ENCODE peak calls at places on chromosomes 12 and 14, in eight cellular contexts. U, F, X, H, J, S, V and E are unnamed samples. For H3K9me2, the result is how much of the 10 kb centered on the place peaks cover.

GRCh38 chr14:80215756-80216581 is 4.7 kb upstream of the DIO2 start:
- DNase-seq in U (no peak), F (no peak), X (no peak), H (peak), J (no peak), S (no peak), V (peak), E (peak)

GRCh38 chr12:121748571-121749265 is 36.2 kb downstream of the TMEM120B start:
- DNase-seq in U (peak), F (no peak), X (peak), H (peak), J (no peak), S (no peak), V (peak), E (peak)

GRCh38 chr14:91311284-91311662 is 66.8 kb upstream of the GPR68 start:
- DNase-seq in U (peak), F (no peak), X (no peak), H (no peak), J (peak), S (no peak), V (no peak), E (no peak)

GRCh38 chr12:50211392-50212070 is 44.4 kb upstream of the CERS5 start:
- DNase-seq in U (no peak), F (no peak), X (no peak), H (no peak), J (peak), S (no peak), V (no peak), E (peak)

GRCh38 chr14:24339284-24340151 is at the start of gene RIPK3:
- DNase-seq in U (peak), F (peak), X (no peak), H (peak), J (peak), S (no peak), V (peak), E (peak)

GRCh38 chr12:119365451-119365850 is 30.9 kb downstream of the CCDC60 start:
- DNase-seq in U (no peak), F (no peak), X (no peak), H (no peak), J (no peak), S (no peak), V (no peak), E (no peak)

GRCh38 chr12:91951571-91951970 is 194.1 kb downstream of the BTG1 start:
- DNase-seq in U (no peak), F (no peak), X (no peak), H (no peak), J (no peak), S (no peak), V (no peak), E (peak)

GRCh38 chr14:33646692-33647260 is 304.1 kb downstream of the EGLN3 start:
- DNase-seq in U (no peak), F (no peak), X (peak), H (no peak), J (no peak), S (no peak), V (no peak), E (peak)

GRCh38 chr12:26891704-26892103 is 46.1 kb downstream of the INTS13 start:
- DNase-seq in U (no peak), F (no peak), X (no peak), H (no peak), J (no peak), S (no peak), V (no peak), E (no peak)

GRCh38 chr14:36319899-36320209 is 583 bp downstream of the MBIP start:
- DNase-seq in U (no peak), F (no peak), X (no peak), H (no peak), J (no peak), S (no peak), V (no peak), E (no peak)

GRCh38 chr12:401235-402126 is at the start of gene CCDC77:
- DNase-seq in U (peak), F (peak), X (peak), H (peak), J (peak), S (peak), V (peak), E (peak)

GRCh38 chr12:52873832-52874572 is 25.2 kb upstream of the KRT78 start:
- DNase-seq in U (no peak), F (no peak), X (peak), H (peak), J (no peak), S (peak), V (peak), E (peak)

GRCh38 chr14:71358209-71358931 is 451.1 kb downstream of the PCNX1 start:
- DNase-seq in U (no peak), F (no peak), X (no peak), H (no peak), J (no peak), S (no peak), V (no peak), E (no peak)

GRCh38 chr12:52020539-52021336 is 14.0 kb downstream of the TAMALIN start:
- DNase-seq in U (peak), F (peak), X (no peak), H (peak), J (peak), S (no peak), V (peak), E (peak)

GRCh38 chr12:94603434-94604068 is 46.8 kb downstream of the TMCC3 start:
- DNase-seq in U (peak), F (peak), X (no peak), H (peak), J (peak), S (peak), V (no peak), E (peak)

GRCh38 chr14:22915886-22916521 is 2.9 kb downstream of the RBM23 start:
- DNase-seq in U (no peak), F (no peak), X (no peak), H (no peak), J (no peak), S (no peak), V (no peak), E (peak)

GRCh38 chr14:85527458-85527857 is 2.5 kb upstream of the FLRT2 start:
- DNase-seq in U (no peak), F (no peak), X (no peak), H (no peak), J (no peak), S (no peak), V (no peak), E (peak)

GRCh38 chr14:36224176-36224575 is 47.7 kb upstream of the PTCSC3 start:
- DNase-seq in U (no peak), F (no peak), X (no peak), H (no peak), J (no peak), S (no peak), V (no peak), E (no peak)

GRCh38 chr12:113436586-113436985 is 14.4 kb downstream of the SDSL start:
- DNase-seq in U (no peak), F (no peak), X (no peak), H (no peak), J (no peak), S (no peak), V (no peak), E (no peak)

GRCh38 chr14:79467837-79468236 is 743.5 kb downstream of the DIO2 start:
- DNase-seq in U (no peak), F (no peak), X (no peak), H (no peak), J (no peak), S (no peak), V (peak), E (no peak)

GRCh38 chr12:3752096-3752709 is 706 bp downstream of the CRACR2A start:
- DNase-seq in U (peak), F (peak), X (no peak), H (no peak), J (peak), S (peak), V (peak), E (peak)

GRCh38 chr12:98544741-98545140 is 29.4 kb downstream of the TMPO start:
- DNase-seq in U (no peak), F (no peak), X (no peak), H (no peak), J (no peak), S (no peak), V (no peak), E (peak)

GRCh38 chr14:95387826-95388445 is 68.2 kb upstream of the CLMN start:
- DNase-seq in U (no peak), F (no peak), X (no peak), H (no peak), J (no peak), S (no peak), V (no peak), E (no peak)

GRCh38 chr12:75944905-75945412 is 86.6 kb downstream of the PHLDA1 start:
- DNase-seq in U (no peak), F (no peak), X (no peak), H (no peak), J (no peak), S (no peak), V (no peak), E (no peak)

GRCh38 chr14:20568393-20568792 is 7.5 kb upstream of the RNASE9 start:
- DNase-seq in U (no peak), F (no peak), X (no peak), H (no peak), J (no peak), S (no peak), V (no peak), E (no peak)

GRCh38 chr14:90785474-90785873 is 30.8 kb downstream of the TTC7B start:
- DNase-seq in U (no peak), F (no peak), X (no peak), H (peak), J (no peak), S (peak), V (no peak), E (peak)

GRCh38 chr12:7017870-7018349 is 366 bp downstream of the LPCAT3 start:
- DNase-seq in U (peak), F (peak), X (no peak), H (no peak), J (no peak), S (no peak), V (no peak), E (no peak)

GRCh38 chr14:31291210-31291609 is 83.6 kb upstream of the HECTD1 start:
- DNase-seq in U (peak), F (no peak), X (peak), H (no peak), J (no peak), S (no peak), V (no peak), E (no peak)

GRCh38 chr14:50943261-50943942 is 881 bp downstream of the PYGL start:
- DNase-seq in U (no peak), F (no peak), X (peak), H (peak), J (no peak), S (peak), V (peak), E (peak)

GRCh38 chr14:102231476-102232347 is 73.3 kb downstream of the MOK start:
- DNase-seq in U (no peak), F (no peak), X (no peak), H (no peak), J (no peak), S (no peak), V (no peak), E (no peak)

GRCh38 chr12:52243264-52243773 is 10.3 kb downstream of the KRT7 start:
- DNase-seq in U (no peak), F (no peak), X (peak), H (no peak), J (no peak), S (no peak), V (no peak), E (peak)

GRCh38 chr14:23910081-23910875 is 43.3 kb upstream of the DHRS4 start:
- DNase-seq in U (peak), F (no peak), X (no peak), H (peak), J (peak), S (peak), V (peak), E (peak)

GRCh38 chr14:75282166-75282547 is 3.5 kb downstream of the FOS start:
- DNase-seq in U (no peak), F (no peak), X (peak), H (no peak), J (no peak), S (no peak), V (peak), E (peak)

GRCh38 chr12:62772556-62772955 is 162.4 kb downstream of the PPM1H start:
- DNase-seq in U (no peak), F (no peak), X (no peak), H (no peak), J (no peak), S (no peak), V (no peak), E (peak)

GRCh38 chr12:57632369-57632897 is 568 bp downstream of the B4GALNT1 start:
- DNase-seq in U (no peak), F (peak), X (no peak), H (peak), J (no peak), S (no peak), V (peak), E (peak)

GRCh38 chr14:32724864-32725550 is 213.7 kb upstream of the NPAS3 start:
- DNase-seq in U (no peak), F (no peak), X (no peak), H (peak), J (no peak), S (no peak), V (peak), E (peak)

GRCh38 chr12:56995930-56996496 is 10.3 kb downstream of the ZBTB39 start:
- DNase-seq in U (no peak), F (no peak), X (no peak), H (no peak), J (no peak), S (no peak), V (no peak), E (no peak)

GRCh38 chr14:60654303-60654925 is 5.1 kb upstream of the SIX1 start:
- DNase-seq in U (no peak), F (no peak), X (no peak), H (no peak), J (no peak), S (no peak), V (peak), E (peak)

GRCh38 chr14:60652674-60653387 is 3.6 kb upstream of the SIX1 start:
- DNase-seq in U (no peak), F (no peak), X (no peak), H (peak), J (no peak), S (no peak), V (no peak), E (no peak)

GRCh38 chr14:60653388-60653690 is 4.1 kb upstream of the SIX1 start:
- DNase-seq in U (no peak), F (no peak), X (no peak), H (peak), J (no peak), S (no peak), V (no peak), E (no peak)

GRCh38 chr14:60655114-60655897 is 6.0 kb upstream of the SIX1 start:
- DNase-seq in U (no peak), F (no peak), X (no peak), H (peak), J (no peak), S (no peak), V (peak), E (no peak)

DNA sequence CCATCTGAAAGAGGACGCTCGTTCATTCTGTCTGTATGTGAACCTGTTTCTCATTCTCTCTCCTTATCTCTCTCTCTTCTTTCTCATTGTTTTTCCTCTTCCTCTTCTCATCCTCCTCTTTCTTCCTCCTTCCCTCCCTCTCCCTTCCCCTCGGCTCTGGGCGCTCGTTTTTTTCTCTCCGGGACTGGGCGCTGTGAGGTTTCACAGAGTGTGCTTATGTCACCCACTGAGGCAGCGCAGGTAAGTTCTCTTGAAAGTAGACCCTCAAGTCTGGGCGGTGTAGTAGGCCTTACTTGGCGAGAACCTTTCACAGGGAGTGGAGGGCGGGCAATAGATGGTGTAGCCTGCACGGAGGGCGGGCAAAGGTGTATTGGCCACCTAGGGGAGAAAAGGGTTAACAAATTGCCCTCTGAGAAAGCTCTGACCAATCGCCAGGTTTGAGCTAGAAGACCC is 4.5 kb upstream of the SIX1 start:
- DNase-seq in U (no peak), F (no peak), X (no peak), H (peak), J (no peak), S (no peak), V (no peak), E (no peak)
- H3K9me2 ChIP-seq in U (under half), F (under half), X (under half), H (under half), J (under half), S (under half), V (under half), E (under half)

DNA sequence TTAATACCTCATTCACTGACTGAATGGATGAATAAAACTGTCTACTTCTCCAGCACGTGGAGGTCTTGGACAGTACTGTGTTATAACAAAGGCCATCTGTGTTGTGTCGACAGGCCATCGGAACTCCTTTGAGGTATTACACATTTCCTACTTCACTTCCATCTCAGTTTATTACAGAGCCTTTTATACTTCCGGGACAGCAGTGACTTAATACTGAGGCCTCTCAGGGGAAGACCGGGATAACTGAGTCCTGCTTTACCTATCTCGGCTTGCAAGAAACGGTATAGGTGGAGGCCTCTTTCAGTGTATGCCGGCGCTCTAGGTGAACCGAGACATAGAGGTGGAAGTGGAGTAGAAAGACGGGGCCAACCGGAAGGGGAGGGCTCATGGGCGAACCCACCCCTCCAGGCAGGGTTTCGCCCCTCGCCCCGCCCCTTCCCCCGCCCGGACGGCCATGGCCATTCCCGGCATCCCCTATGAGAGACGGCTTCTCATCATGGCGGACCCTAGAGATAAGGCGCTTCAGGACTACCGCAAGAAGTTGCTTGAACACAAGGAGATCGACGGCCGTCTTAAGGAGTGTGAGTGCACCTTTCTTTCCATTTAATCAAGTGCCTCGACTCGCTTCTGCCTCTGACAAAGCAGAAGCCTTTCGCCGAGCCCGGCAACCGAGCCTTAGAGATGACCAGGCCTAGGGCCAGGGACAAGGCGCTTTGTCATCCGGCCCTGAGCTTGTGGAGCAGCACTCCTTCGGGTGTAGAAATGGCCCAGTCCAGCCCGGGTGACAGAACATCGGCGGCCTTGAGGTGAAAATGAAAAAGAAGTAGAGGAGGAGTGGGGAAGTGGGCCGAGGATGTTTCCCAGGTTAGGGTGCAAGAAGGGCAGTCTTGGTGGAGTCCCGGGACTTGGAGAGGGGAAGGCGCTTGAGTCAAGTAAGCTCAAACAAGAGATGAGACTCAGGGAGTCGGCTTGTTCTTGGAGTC is at the start of gene PSMC6:
- DNase-seq in U (peak), F (peak), X (peak), H (peak), J (peak), S (peak), V (peak), E (peak)
- H3K9me2 ChIP-seq in U (under half), F (under half), X (under half), H (under half), J (under half), S (under half), V (under half), E (under half)

GRCh38 chr14:99791476-99792283 is 1.5 kb upstream of the EML1 start:
- DNase-seq in U (no peak), F (no peak), X (no peak), H (no peak), J (no peak), S (no peak), V (no peak), E (no peak)
- H3K9me2 ChIP-seq in U (under half), F (under half), X (under half), H (under half), J (under half), S (under half), V (under half), E (under half)

GRCh38 chr12:109996483-109996853 is 300 bp upstream of the GIT2 start:
- DNase-seq in U (no peak), F (no peak), X (no peak), H (no peak), J (no peak), S (no peak), V (no peak), E (no peak)
- H3K9me2 ChIP-seq in U (under half), F (under half), X (under half), H (under half), J (under half), S (under half), V (under half), E (under half)

GRCh38 chr12:54036620-54037359 is 3.9 kb downstream of the HOXC5 start:
- DNase-seq in U (no peak), F (no peak), X (no peak), H (peak), J (peak), S (no peak), V (no peak), E (peak)

GRCh38 chr12:54033980-54034783 is 1.3 kb downstream of the HOXC5 start:
- DNase-seq in U (no peak), F (no peak), X (no peak), H (peak), J (no peak), S (no peak), V (no peak), E (peak)

GRCh38 chr12:54034784-54035310 is 2.0 kb downstream of the HOXC5 start:
- DNase-seq in U (no peak), F (no peak), X (no peak), H (peak), J (no peak), S (no peak), V (no peak), E (peak)

GRCh38 chr12:54037360-54038259 is 4.8 kb downstream of the HOXC5 start:
- DNase-seq in U (no peak), F (no peak), X (no peak), H (peak), J (no peak), S (no peak), V (no peak), E (no peak)

GRCh38 chr12:54035561-54036377 is 2.9 kb downstream of the HOXC5 start:
- DNase-seq in U (no peak), F (no peak), X (no peak), H (peak), J (no peak), S (no peak), V (no peak), E (peak)
- H3K9me2 ChIP-seq in U (under half), F (under half), X (under half), H (under half), J (under half), S (under half), V (under half), E (under half)

GRCh38 chr14:104442107-104442551 is 137.4 kb upstream of the C14orf180 start:
- DNase-seq in U (no peak), F (no peak), X (no peak), H (no peak), J (no peak), S (no peak), V (no peak), E (no peak)
- H3K9me2 ChIP-seq in U (under half), F (under half), X (under half), H (under half), J (under half), S (under half), V (under half), E (under half)

GRCh38 chr12:112126000-112126431 is 656 bp downstream of the TRAFD1 start:
- DNase-seq in U (no peak), F (no peak), X (no peak), H (peak), J (no peak), S (no peak), V (no peak), E (no peak)
- H3K9me2 ChIP-seq in U (under half), F (under half), X (under half), H (under half), J (under half), S (under half), V (under half), E (under half)

GRCh38 chr12:123548107-123548506 is 14.6 kb upstream of the RILPL1 start:
- DNase-seq in U (no peak), F (no peak), X (no peak), H (no peak), J (no peak), S (no peak), V (no peak), E (no peak)
- H3K9me2 ChIP-seq in U (under half), F (under half), X (under half), H (under half), J (under half), S (under half), V (under half), E (under half)